ENCODE peak calls at places on chromosomes 4 and X, in five cellular contexts. G, W, B, A and O are unnamed samples.

GRCh38 chr4:140094701-140095420 is 59.1 kb downstream of the MAML3 start:
- DNase-seq in W (peak; percentile 53), B (peak; percentile 61), A (peak; percentile 61), G (peak; percentile 61), O (peak; percentile 89)

GRCh38 chr4:139656614-139657486 is 8.8 kb upstream of the MGST2 start:
- DNase-seq in W (peak; percentile 56), G (peak; percentile 61), A (peak; percentile 41), B (peak; percentile 62), O (no peak)

GRCh38 chr4:61877893-61878292 is 677.8 kb downstream of the ADGRL3 start:
- DNase-seq in B (no peak), A (no peak), G (no peak), W (no peak), O (no peak)

GRCh38 chr4:151961456-151961855 is 200.6 kb upstream of the GATB start:
- DNase-seq in G (no peak), W (no peak), A (no peak), B (peak; percentile 36), O (no peak)

GRCh38 chr4:111064342-111064993 is 441.6 kb upstream of the PITX2 start:
- DNase-seq in B (no peak), A (no peak), G (no peak), W (no peak), O (no peak)

GRCh38 chr4:40121515-40121914 is 64.9 kb downstream of the N4BP2 start:
- DNase-seq in G (no peak), A (no peak), B (peak; percentile 15), W (no peak), O (no peak)

GRCh38 chrX:10015711-10016515 is 48.8 kb downstream of the CLDN34 start:
- DNase-seq in A (peak; percentile 38), G (no peak), W (peak; percentile 48), B (peak; percentile 64), O (peak; percentile 76)

GRCh38 chrX:119871599-119872395 is at the start of the genes NDUFA1 and RNF113A:
- DNase-seq in B (peak; percentile 77), W (peak; percentile 88), A (peak; percentile 85), G (peak; percentile 89), O (peak; percentile 95)

GRCh38 chr4:24229976-24230375 is 340.1 kb upstream of the PPARGC1A start:
- DNase-seq in B (no peak), W (no peak), A (no peak), G (no peak), O (no peak)

GRCh38 chr4:4421356-4421755 is 34.5 kb downstream of the NSG1 start:
- DNase-seq in B (no peak), G (no peak), A (no peak), W (no peak), O (no peak)

GRCh38 chrX:2242980-2243379 is 257.8 kb downstream of the DHRSX start:
- DNase-seq in A (no peak), W (no peak), B (no peak), G (no peak), O (no peak)

GRCh38 chrX:69060631-69061408 is 104.4 kb downstream of the PJA1 start:
- DNase-seq in B (peak; percentile 60), W (no peak), G (peak; percentile 46), A (no peak), O (no peak)

GRCh38 chr4:1035510-1035909 is 24.1 kb downstream of the FGFRL1 start:
- DNase-seq in W (no peak), B (no peak), G (peak; percentile 38), A (no peak), O (no peak)

GRCh38 chr4:43457866-43458265 is 565.4 kb downstream of the GRXCR1 start:
- DNase-seq in G (no peak), A (no peak), W (no peak), B (no peak), O (no peak)

GRCh38 chr4:139642364-139642763 is 23.3 kb upstream of the MGST2 start:
- DNase-seq in G (no peak), B (no peak), A (no peak), W (no peak), O (no peak)

GRCh38 chr4:5774416-5775056 is 63.5 kb downstream of the EVC start:
- DNase-seq in W (no peak), A (no peak), G (no peak), B (no peak), O (no peak)

GRCh38 chrX:63835361-63835760 is 50.3 kb upstream of the ARHGEF9 start:
- DNase-seq in B (no peak), A (no peak), G (no peak), W (no peak), O (no peak)
- H3K9me3 ChIP-seq in B (no peaks in the 10 kb centered on the region), A (no peaks in the 10 kb centered on the region), G (no peaks in the 10 kb centered on the region), W (no peaks in the 10 kb centered on the region), O (no peaks in the 10 kb centered on the region)

DNA sequence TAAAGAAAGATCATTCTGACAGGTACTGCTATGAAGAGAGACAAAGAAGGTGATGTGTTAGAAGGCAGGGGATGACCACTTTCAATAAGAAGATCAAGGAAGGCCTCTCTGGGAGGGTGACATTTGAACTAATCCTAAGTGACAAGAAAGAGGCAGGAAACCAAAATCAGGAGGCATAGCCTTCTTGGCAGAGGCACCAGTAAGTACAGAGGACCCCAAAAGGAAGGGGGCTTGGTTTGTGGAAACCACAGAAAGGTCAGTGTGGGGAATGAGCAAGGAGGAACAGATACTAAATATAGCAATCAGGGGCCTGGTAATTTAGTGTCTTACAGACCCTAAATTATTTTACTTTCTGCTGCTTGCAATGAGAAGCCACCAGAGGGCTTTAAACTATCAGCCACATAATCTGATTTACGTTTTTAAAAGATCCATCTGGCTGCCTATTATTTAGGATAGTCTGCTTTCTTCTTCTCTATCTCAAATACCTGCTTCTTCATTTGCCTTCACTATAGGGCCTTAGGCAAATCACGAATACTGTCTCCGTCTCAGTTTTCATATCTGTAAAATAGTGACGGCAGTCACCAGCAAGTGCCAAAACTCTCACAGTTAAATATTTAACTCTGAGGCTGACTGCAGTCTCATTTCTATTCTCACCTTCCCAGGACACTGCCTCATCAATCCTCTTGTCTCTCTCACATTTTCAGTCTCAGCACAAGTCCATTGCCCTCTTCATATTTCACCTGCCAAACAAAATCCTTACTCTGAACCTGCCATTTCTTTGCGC is 16.7 kb downstream of the NR3C2 start:
- DNase-seq in W (no peak), G (no peak), B (no peak), A (no peak), O (no peak)
- TF ChIP-seq CTCF in W (no peak), G (peak; percentile 4), B (no peak), A (no peak), O (no peak)

GRCh38 chr4:37664696-37665095 is 21.5 kb downstream of the RELL1 start:
- DNase-seq in W (no peak), G (no peak), B (no peak), A (no peak), O (no peak)
- H3K4me1 ChIP-seq in W (no peaks in the 10 kb centered on the region), G (peaks cover 24% of the 10 kb centered on the region), B (peaks cover 80% of the 10 kb centered on the region), A (peaks cover 75% of the 10 kb centered on the region), O (peaks cover 66% of the 10 kb centered on the region)

GRCh38 chr4:30413915-30414314 is 306.3 kb upstream of the PCDH7 start:
- DNase-seq in G (no peak), A (no peak), W (no peak), B (no peak), O (no peak)

DNA sequence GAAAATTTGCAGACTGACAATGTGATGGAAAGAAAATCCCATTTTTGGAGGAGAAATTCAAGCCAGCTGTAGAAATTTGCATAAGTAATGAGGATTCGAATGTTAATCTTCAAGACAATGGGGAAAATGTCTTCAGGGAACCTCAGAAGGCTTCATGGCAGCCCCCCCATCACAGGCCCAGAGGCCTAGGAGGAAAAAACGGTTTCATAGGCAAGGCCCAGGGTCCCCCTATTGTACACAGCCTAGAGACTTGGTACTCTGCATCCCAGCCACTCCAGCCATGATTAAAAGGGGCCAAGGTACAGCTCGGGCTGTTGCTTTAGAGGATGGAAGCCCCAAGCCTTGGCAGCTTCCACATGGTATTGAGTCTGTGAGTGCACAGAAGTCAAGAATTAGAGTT is 303.6 kb upstream of the PCDH7 start:
- DNase-seq in G (no peak), B (no peak), A (no peak), W (no peak), O (no peak)
- H3K9me3 ChIP-seq in G (no peaks in the 10 kb centered on the region), B (peaks cover 56% of the 10 kb centered on the region), A (peaks cover 4% of the 10 kb centered on the region), W (no peaks in the 10 kb centered on the region), O (no peaks in the 10 kb centered on the region)